ENCODE peak calls at places on chromosome 7, in ten cellular contexts. D is endothelial cell of umbilical vein, C is IMR-90, O is HCT116, Z is PC-3, J is fibroblast of lung, L is neural progenitor cell, H is GM23248, Q is neuronal stem cell, P is HepG2. M is an unnamed sample.

GRCh38 chr7:16563281-16564022 is 36.8 kb downstream of the LRRC72 start:
- DNase-seq in D (peak), C (peak), O (no peak), Z (no peak), J (no peak), L (no peak), H (no peak), Q (no peak), P (no peak), M (no peak)

GRCh38 chr7:129831424-129832058 is 121.2 kb downstream of the UBE2H start:
- DNase-seq in D (peak), C (peak), O (peak), Z (peak), J (peak), L (peak), H (peak), Q (peak), P (peak), M (no peak)

GRCh38 chr7:137978464-137979237 is 23.2 kb downstream of the CREB3L2 start:
- DNase-seq in D (peak), C (peak), O (peak), Z (peak), J (peak), L (no peak), H (peak), Q (no peak), P (no peak), M (no peak)

GRCh38 chr7:2936301-2936700 is 92.2 kb upstream of the GNA12 start:
- DNase-seq in D (no peak), C (no peak), O (no peak), Z (no peak), J (no peak), L (no peak), H (no peak), Q (no peak), P (no peak), M (no peak)

GRCh38 chr7:158842486-158842885 is 13.2 kb upstream of the ESYT2 start:
- DNase-seq in D (no peak), C (no peak), O (no peak), Z (no peak), J (no peak), L (no peak), H (no peak), Q (no peak), P (no peak), M (no peak)

GRCh38 chr7:115009139-115009538 is 87.2 kb downstream of the MDFIC start:
- DNase-seq in D (no peak), C (peak), O (no peak), Z (peak), J (no peak), L (no peak), H (peak), Q (no peak), P (no peak), M (no peak)

GRCh38 chr7:27161721-27162547 is 3.4 kb downstream of the HOXA9 start:
- DNase-seq in D (no peak), C (no peak), O (no peak), Z (peak), J (no peak), L (peak), H (peak), Q (no peak), P (no peak), M (no peak)

GRCh38 chr7:128098629-128099028 is 67.4 kb upstream of the LRRC4 start:
- DNase-seq in D (no peak), C (no peak), O (no peak), Z (no peak), J (no peak), L (no peak), H (no peak), Q (no peak), P (no peak), M (no peak)

GRCh38 chr7:50534690-50535290 is 30.4 kb downstream of the DDC start:
- DNase-seq in D (peak), C (peak), O (peak), Z (peak), J (peak), L (no peak), H (peak), Q (no peak), P (peak), M (no peak)

GRCh38 chr7:135143874-135144668 is 3.8 kb upstream of the TMEM140 start:
- DNase-seq in D (peak), C (no peak), O (no peak), Z (no peak), J (no peak), L (no peak), H (no peak), Q (no peak), P (no peak), M (no peak)

GRCh38 chr7:159280008-159280407 is 135.3 kb upstream of the VIPR2 start:
- DNase-seq in D (no peak), C (no peak), O (no peak), Z (no peak), J (no peak), L (no peak), H (no peak), Q (no peak), P (no peak), M (no peak)

GRCh38 chr7:130994378-130995115 is 260.5 kb upstream of the KLF14 start:
- DNase-seq in D (no peak), C (no peak), O (no peak), Z (no peak), J (no peak), L (no peak), H (peak), Q (no peak), P (no peak), M (peak)

GRCh38 chr7:104106106-104106505 is 101.7 kb downstream of the ORC5 start:
- DNase-seq in D (peak), C (peak), O (no peak), Z (peak), J (peak), L (no peak), H (peak), Q (no peak), P (peak), M (no peak)

GRCh38 chr7:73585196-73585595 is 6.8 kb upstream of the TBL2 start:
- DNase-seq in D (no peak), C (no peak), O (no peak), Z (no peak), J (no peak), L (no peak), H (no peak), Q (no peak), P (no peak), M (no peak)

GRCh38 chr7:110784749-110785148 is 306.2 kb upstream of the LRRN3 start:
- DNase-seq in D (no peak), C (no peak), O (no peak), Z (no peak), J (no peak), L (no peak), H (no peak), Q (no peak), P (no peak), M (no peak)

GRCh38 chr7:157525501-157525915 is 188.7 kb downstream of the DNAJB6 start:
- DNase-seq in D (no peak), C (no peak), O (peak), Z (no peak), J (no peak), L (no peak), H (no peak), Q (no peak), P (no peak), M (no peak)

GRCh38 chr7:157522954-157523353 is 186.2 kb downstream of the DNAJB6 start:
- DNase-seq in D (no peak), C (no peak), O (no peak), Z (no peak), J (no peak), L (no peak), H (no peak), Q (no peak), P (no peak), M (no peak)

GRCh38 chr7:157523766-157524421 is 187.1 kb downstream of the DNAJB6 start:
- DNase-seq in D (no peak), C (no peak), O (no peak), Z (no peak), J (no peak), L (no peak), H (no peak), Q (no peak), P (no peak), M (no peak)

GRCh38 chr7:157523371-157523765 is 186.6 kb downstream of the DNAJB6 start:
- DNase-seq in D (no peak), C (no peak), O (no peak), Z (no peak), J (no peak), L (no peak), H (no peak), Q (no peak), P (no peak), M (no peak)

GRCh38 chr7:157524731-157525130 is 187.9 kb downstream of the DNAJB6 start:
- DNase-seq in D (no peak), C (no peak), O (no peak), Z (no peak), J (no peak), L (no peak), H (no peak), Q (no peak), P (no peak), M (no peak)
- H3K4me3 ChIP-seq in D (no peak), C (no peak), O (no peak), Z (no peak), J (no peak), L (no peak), H (no peak), Q (no peak), P (no peak), M (no peak)

GRCh38 chr7:133009853-133010252 is 72.0 kb downstream of the CHCHD3 start:
- DNase-seq in D (peak), C (no peak), O (no peak), Z (no peak), J (no peak), L (no peak), H (no peak), Q (no peak), P (no peak), M (no peak)
- H3K27ac ChIP-seq in D (peak), C (no peak), O (no peak), Z (no peak), J (no peak), L (no peak), H (no peak), Q (no peak), P (no peak), M (no peak)

DNA sequence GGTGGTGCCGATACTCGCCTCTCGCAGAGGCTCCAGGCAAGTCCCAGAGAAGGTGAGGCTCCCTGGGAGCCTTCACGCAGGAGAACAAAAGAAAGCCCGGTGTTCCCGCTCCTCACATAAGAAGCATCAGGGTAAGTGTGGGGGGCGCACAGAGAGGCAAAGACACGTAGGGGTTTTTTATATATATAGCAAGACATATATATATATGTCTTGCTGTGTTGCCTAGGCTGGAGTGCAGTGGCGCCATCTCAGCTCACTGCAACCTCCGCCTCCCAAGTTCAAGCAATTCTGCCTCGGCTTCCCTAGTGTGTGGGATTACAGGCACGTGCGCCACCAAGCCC is 61.3 kb downstream of the PDIA4 start:
- DNase-seq in D (no peak), C (no peak), O (no peak), Z (no peak), J (no peak), L (no peak), H (no peak), Q (no peak), P (no peak), M (no peak)
- H3K9ac ChIP-seq in D (no peak), C (no peak), O (no peak), Z (no peak), J (no peak), L (no peak), H (no peak), Q (no peak), P (no peak), M (peak)

GRCh38 chr7:7699970-7700369 is 18.4 kb downstream of the RPA3 start:
- DNase-seq in D (no peak), C (no peak), O (no peak), Z (peak), J (no peak), L (no peak), H (no peak), Q (no peak), P (no peak), M (no peak)

GRCh38 chr7:7702826-7703225 is 15.6 kb downstream of the RPA3 start:
- DNase-seq in D (no peak), C (peak), O (no peak), Z (no peak), J (no peak), L (no peak), H (peak), Q (no peak), P (peak), M (no peak)

GRCh38 chr7:7703427-7703826 is 15.0 kb downstream of the RPA3 start:
- DNase-seq in D (no peak), C (no peak), O (no peak), Z (no peak), J (no peak), L (no peak), H (no peak), Q (no peak), P (no peak), M (no peak)

GRCh38 chr7:7699370-7699769 is 19.0 kb downstream of the RPA3 start:
- DNase-seq in D (no peak), C (no peak), O (no peak), Z (no peak), J (no peak), L (no peak), H (no peak), Q (no peak), P (no peak), M (no peak)

DNA sequence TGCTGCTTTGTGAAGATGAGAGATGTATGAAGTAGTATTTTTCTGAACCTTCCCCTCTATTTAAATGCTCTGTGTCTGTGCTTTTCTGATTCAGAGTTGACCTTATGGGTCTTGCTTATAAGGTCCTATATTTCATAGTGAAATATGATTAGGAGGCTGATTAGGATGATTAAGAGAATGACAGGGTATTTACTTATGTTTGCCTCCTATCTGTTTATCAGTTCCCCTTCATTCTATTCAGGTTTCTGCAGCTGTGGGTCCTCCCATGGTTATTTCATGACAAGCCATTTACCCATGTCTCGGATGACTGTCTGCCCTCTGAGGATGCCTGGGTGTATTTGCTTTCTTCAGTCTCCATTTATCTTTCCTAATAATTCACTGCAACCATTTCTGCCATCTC is 16.9 kb downstream of the RPA3 start:
- DNase-seq in D (no peak), C (no peak), O (no peak), Z (no peak), J (no peak), L (no peak), H (no peak), Q (no peak), P (no peak), M (no peak)
- H3K4me3 ChIP-seq in D (no peak), C (no peak), O (no peak), Z (no peak), J (no peak), L (no peak), H (no peak), Q (no peak), P (no peak), M (no peak)

GRCh38 chr7:76108540-76109233 is 60.8 kb downstream of the MDH2 start:
- DNase-seq in D (no peak), C (peak), O (no peak), Z (peak), J (no peak), L (no peak), H (peak), Q (no peak), P (peak), M (peak)
- H3K27ac ChIP-seq in D (no peak), C (no peak), O (no peak), Z (peak), J (no peak), L (no peak), H (no peak), Q (no peak), P (peak), M (peak)

DNA sequence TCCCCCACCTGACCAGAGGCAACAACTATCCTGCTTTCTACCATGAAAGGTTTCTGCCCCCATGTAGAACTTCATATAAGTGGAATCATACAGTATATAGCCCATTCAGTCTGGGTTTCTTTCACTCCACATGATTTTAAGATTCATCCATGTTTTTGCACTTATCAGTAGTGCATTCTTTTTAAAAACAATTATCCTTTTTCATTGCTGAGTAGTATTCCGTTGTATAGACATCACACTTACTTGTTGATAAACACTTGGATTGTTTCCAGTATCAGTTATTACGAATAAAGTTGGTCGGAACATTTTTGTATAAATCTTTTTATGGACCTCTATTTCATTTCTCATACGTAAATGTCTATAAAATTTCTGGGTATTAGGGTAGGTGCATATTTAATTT is 68.7 kb downstream of the CYCS start:
- DNase-seq in D (no peak), C (no peak), O (no peak), Z (no peak), J (no peak), L (no peak), H (no peak), Q (no peak), P (no peak), M (no peak)
- H3K9ac ChIP-seq in D (no peak), C (no peak), O (no peak), Z (no peak), J (no peak), L (no peak), H (no peak), Q (no peak), P (no peak), M (no peak)

GRCh38 chr7:1484569-1484968 is 19.6 kb downstream of the INTS1 start:
- DNase-seq in D (no peak), C (no peak), O (no peak), Z (no peak), J (no peak), L (no peak), H (no peak), Q (no peak), P (no peak), M (no peak)

GRCh38 chr7:1486571-1486970 is 17.6 kb downstream of the INTS1 start:
- DNase-seq in D (no peak), C (no peak), O (no peak), Z (no peak), J (no peak), L (no peak), H (no peak), Q (no peak), P (no peak), M (no peak)

GRCh38 chr7:1483536-1484505 is 20.4 kb downstream of the INTS1 start:
- DNase-seq in D (no peak), C (no peak), O (no peak), Z (no peak), J (no peak), L (no peak), H (no peak), Q (no peak), P (no peak), M (no peak)

GRCh38 chr7:1483079-1483478 is 21.1 kb downstream of the INTS1 start:
- DNase-seq in D (no peak), C (no peak), O (no peak), Z (no peak), J (no peak), L (no peak), H (no peak), Q (no peak), P (no peak), M (no peak)

DNA sequence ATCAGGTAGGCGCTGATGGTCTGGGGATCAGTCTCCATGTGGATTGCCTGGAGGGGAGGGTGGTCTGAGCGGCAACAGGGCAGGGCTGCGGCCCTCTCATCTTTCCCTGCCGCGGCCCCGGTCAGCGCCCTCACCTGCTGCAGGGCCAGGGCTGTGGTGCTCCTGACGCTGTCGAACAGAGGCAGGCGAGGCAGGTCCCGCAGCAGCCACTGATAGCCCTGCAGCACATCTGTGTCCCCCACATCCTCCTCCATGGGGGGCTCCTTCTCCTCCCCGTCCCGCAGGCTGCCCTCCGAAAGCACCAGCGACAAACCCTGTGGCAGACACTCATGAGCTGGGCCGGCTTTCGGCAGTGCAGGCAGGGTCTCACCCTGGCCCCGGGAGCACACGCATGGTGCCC is 19.0 kb downstream of the INTS1 start:
- DNase-seq in D (no peak), C (no peak), O (no peak), Z (no peak), J (no peak), L (no peak), H (no peak), Q (no peak), P (no peak), M (no peak)
- H3K4me3 ChIP-seq in D (no peak), C (no peak), O (no peak), Z (no peak), J (no peak), L (no peak), H (no peak), Q (no peak), P (no peak), M (no peak)

GRCh38 chr7:99369767-99370353 is 4.7 kb upstream of the ARPC1B start:
- DNase-seq in D (no peak), C (peak), O (no peak), Z (no peak), J (peak), L (no peak), H (peak), Q (no peak), P (no peak), M (no peak)
- H3K27ac ChIP-seq in D (no peak), C (no peak), O (no peak), Z (no peak), J (no peak), L (no peak), H (peak), Q (no peak), P (no peak), M (no peak)

DNA sequence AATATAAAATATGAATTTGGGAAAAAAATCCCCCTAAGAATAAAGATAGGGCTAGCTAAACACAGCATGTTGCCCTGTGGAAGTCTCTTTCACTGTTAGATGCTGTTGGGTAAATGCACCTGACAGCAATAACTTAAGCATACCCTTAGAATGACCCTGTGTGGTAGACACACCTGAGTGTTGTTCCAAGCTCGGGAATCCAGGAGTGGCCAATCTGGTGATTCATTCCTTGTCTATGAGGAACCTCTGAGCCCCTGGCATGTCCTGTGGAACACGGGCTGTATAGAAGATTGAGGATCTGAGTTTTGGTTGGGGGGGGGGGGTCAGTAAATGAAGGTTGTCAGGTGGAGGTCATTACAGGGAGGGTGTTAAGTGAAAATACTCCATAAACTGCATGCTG is 730.0 kb upstream of the IGFBP3 start:
- DNase-seq in D (no peak), C (no peak), O (peak), Z (peak), J (no peak), L (no peak), H (no peak), Q (no peak), P (no peak), M (peak)
- H3K9ac ChIP-seq in D (no peak), C (no peak), O (peak), Z (peak), J (no peak), L (no peak), H (no peak), Q (no peak), P (no peak), M (no peak)

M was measured in colonic mucosa.